ENCODE peak calls at places on chromosomes 6 and 20, in six cellular contexts. M, O, U, P, H and A are unnamed samples.

GRCh38 chr6:35586542-35586941 is 73.8 kb upstream of the TULP1 start:
- DNase-seq in M (no peak), O (no peak), U (no peak), P (no peak), H (no peak), A (no peak)

GRCh38 chr20:61913423-61914225 is 152.1 kb downstream of the TAF4 start:
- DNase-seq in M (no peak), O (no peak), U (no peak), P (no peak), H (no peak), A (no peak)

GRCh38 chr20:33499347-33499746 is 9.5 kb downstream of the CBFA2T2 start:
- DNase-seq in M (no peak), O (no peak), U (no peak), P (peak), H (no peak), A (no peak)

GRCh38 chr20:62938105-62938888 is at the start of gene GID8:
- DNase-seq in M (no peak), O (no peak), U (peak), P (peak), H (peak), A (no peak)

GRCh38 chr6:116405663-116406329 is 35.0 kb downstream of the DSE start:
- DNase-seq in M (no peak), O (no peak), U (no peak), P (peak), H (peak), A (no peak)

GRCh38 chr6:159038914-159039884 is 5.6 kb downstream of the TAGAP start:
- DNase-seq in M (no peak), O (no peak), U (no peak), P (peak), H (no peak), A (no peak)

GRCh38 chr6:44485601-44486000 is 98.1 kb downstream of the CDC5L start:
- DNase-seq in M (no peak), O (no peak), U (no peak), P (no peak), H (peak), A (no peak)

GRCh38 chr6:2551705-2552104 is 199.0 kb downstream of the MYLK4 start:
- DNase-seq in M (no peak), O (no peak), U (no peak), P (no peak), H (no peak), A (no peak)

GRCh38 chr6:132865364-132865763 is 51.0 kb downstream of the RPS12 start:
- DNase-seq in M (no peak), O (no peak), U (no peak), P (no peak), H (no peak), A (no peak)

GRCh38 chr6:8182857-8183256 is 80.5 kb upstream of the EEF1E1 start:
- DNase-seq in M (no peak), O (no peak), U (no peak), P (no peak), H (no peak), A (no peak)

GRCh38 chr6:23498013-23498412 is 628.0 kb upstream of the NRSN1 start:
- DNase-seq in M (no peak), O (no peak), U (no peak), P (peak), H (no peak), A (no peak)

GRCh38 chr6:24126586-24127192 is 674 bp downstream of the NRSN1 start:
- DNase-seq in M (no peak), O (no peak), U (no peak), P (peak), H (peak), A (no peak)

GRCh38 chr6:110357298-110357695 is 852 bp downstream of the METTL24 start:
- DNase-seq in M (no peak), O (no peak), U (no peak), P (peak), H (peak), A (no peak)

GRCh38 chr6:10305740-10306423 is 109.0 kb downstream of the TFAP2A start:
- DNase-seq in M (no peak), O (no peak), U (no peak), P (no peak), H (no peak), A (no peak)

GRCh38 chr6:111680013-111680712 is 74.5 kb upstream of the TRAF3IP2 start:
- DNase-seq in M (no peak), O (no peak), U (no peak), P (no peak), H (no peak), A (no peak)

GRCh38 chr6:131761061-131761761 is 46.6 kb upstream of the ENPP1 start:
- DNase-seq in M (no peak), O (no peak), U (no peak), P (peak), H (no peak), A (no peak)